ENCODE peak calls at places on chromosomes 5 and 9, in six cellular contexts. H is IMR-90, Y is trophoblast cell, C is H9, S is mesenchymal stem cell, P is H1. A is an unnamed sample.

GRCh38 chr5:135242496-135243193 is 156.4 kb downstream of the MACROH2A1 start:
- DNase-seq in C (no peak), S (no peak), Y (no peak), P (no peak), H (peak), A (no peak)

GRCh38 chr9:109101810-109102209 is 17.9 kb downstream of the TMEM245 start:
- DNase-seq in H (peak), Y (peak), C (no peak), P (no peak), S (peak), A (no peak)

GRCh38 chr5:9466677-9467076 is 79.2 kb downstream of the SEMA5A start:
- DNase-seq in Y (no peak), H (no peak), P (no peak), C (no peak), S (no peak), A (no peak)

GRCh38 chr9:35112257-35113020 is 3.2 kb downstream of the ATOSB start:
- DNase-seq in C (no peak), P (no peak), Y (no peak), S (peak), H (peak), A (no peak)

GRCh38 chr5:139749242-139749641 is 46.4 kb upstream of the PSD2 start:
- DNase-seq in H (no peak), P (no peak), C (no peak), Y (no peak), S (no peak), A (no peak)

GRCh38 chr5:40877371-40877988 is 31.8 kb upstream of the C7 start:
- DNase-seq in H (no peak), C (no peak), S (no peak), Y (peak), P (no peak), A (no peak)

GRCh38 chr5:141492168-141492885 is 3.4 kb downstream of the PCDHGC5 start:
- DNase-seq in C (peak), P (no peak), H (no peak), S (no peak), Y (no peak), A (no peak)

GRCh38 chr5:147512640-147513334 is 2.9 kb upstream of the DPYSL3 start:
- DNase-seq in P (no peak), C (no peak), H (no peak), S (no peak), Y (no peak), A (no peak)

GRCh38 chr5:180352976-180353225 is 235 bp downstream of the GFPT2 start:
- DNase-seq in Y (no peak), H (no peak), S (no peak), P (no peak), C (no peak), A (no peak)

GRCh38 chr5:76545184-76545583 is 78.0 kb downstream of the F2RL2 start:
- DNase-seq in H (no peak), S (no peak), P (no peak), Y (no peak), C (no peak), A (no peak)

GRCh38 chr9:121962421-121962820 is 130.7 kb downstream of the TTLL11 start:
- DNase-seq in C (no peak), H (peak), Y (no peak), P (no peak), S (no peak), A (no peak)

GRCh38 chr9:114126247-114127060 is 27.4 kb upstream of the KIF12 start:
- DNase-seq in H (no peak), P (no peak), Y (no peak), C (peak), S (no peak), A (no peak)

GRCh38 chr5:63128018-63128417 is 549.4 kb downstream of the LRRC70 start:
- DNase-seq in C (no peak), P (no peak), S (no peak), Y (no peak), H (no peak), A (no peak)

GRCh38 chr9:35816708-35817107 is 1.9 kb upstream of the HINT2 start:
- DNase-seq in Y (no peak), C (peak), S (peak), H (no peak), P (no peak), A (no peak)

GRCh38 chr5:31824886-31825774 is 186.2 kb downstream of the PDZD2 start:
- DNase-seq in C (peak), Y (peak), H (peak), S (peak), P (no peak), A (peak)

GRCh38 chr9:35690447-35691324 is 961 bp upstream of the TPM2 start:
- DNase-seq in Y (peak), P (no peak), C (peak), H (peak), S (peak), A (peak)

GRCh38 chr9:126151671-126152050 is 175.0 kb upstream of the MVB12B start:
- DNase-seq in H (no peak), S (peak), Y (no peak), P (no peak), C (peak), A (no peak)

GRCh38 chr5:59525957-59526356 is 367.6 kb downstream of the PDE4D start:
- DNase-seq in S (peak), H (peak), P (no peak), C (no peak), Y (no peak), A (no peak)

GRCh38 chr5:174252121-174252520 is 206.6 kb downstream of the NSG2 start:
- DNase-seq in S (no peak), Y (no peak), P (no peak), H (no peak), C (no peak), A (no peak)

GRCh38 chr5:41794478-41794877 is 75.7 kb downstream of the OXCT1 start:
- DNase-seq in S (peak), P (no peak), H (peak), C (no peak), Y (peak), A (no peak)

GRCh38 chr9:107158321-107158720 is 124.8 kb upstream of the RAD23B start:
- DNase-seq in Y (no peak), P (peak), S (peak), H (peak), C (peak), A (peak)

GRCh38 chr9:133992780-133993634 is 883 bp upstream of the VAV2 start:
- DNase-seq in P (peak), S (peak), C (peak), H (peak), Y (peak), A (peak)

GRCh38 chr5:179258922-179259730 is 86.1 kb downstream of the ADAMTS2 start:
- DNase-seq in Y (no peak), S (peak), P (no peak), C (peak), H (peak), A (no peak)

GRCh38 chr5:31029925-31030324 is 163.6 kb upstream of the CDH6 start:
- DNase-seq in S (no peak), Y (no peak), H (no peak), P (no peak), C (peak), A (no peak)

GRCh38 chr5:79743846-79744605 is 54.4 kb downstream of the CMYA5 start:
- DNase-seq in C (no peak), Y (peak), S (no peak), P (no peak), H (peak), A (no peak)

GRCh38 chr5:68139601-68140441 is 75.7 kb upstream of the PIK3R1 start:
- DNase-seq in Y (no peak), P (no peak), C (no peak), S (peak), H (peak), A (no peak)

GRCh38 chr9:110864011-110864410 is 174.3 kb downstream of the LPAR1 start:
- DNase-seq in Y (peak), C (no peak), P (no peak), S (no peak), H (no peak), A (no peak)

GRCh38 chr5:147407094-147407681 is 102.7 kb downstream of the DPYSL3 start:
- DNase-seq in C (no peak), S (peak), Y (peak), H (peak), P (no peak), A (no peak)

GRCh38 chr5:149320791-149321330 is 24.4 kb upstream of the GRPEL2 start:
- DNase-seq in Y (peak), C (peak), H (peak), S (peak), P (no peak), A (peak)

GRCh38 chr9:89281106-89281505 is 29.9 kb upstream of the CKS2 start:
- DNase-seq in C (no peak), H (no peak), Y (no peak), P (no peak), S (no peak), A (no peak)

GRCh38 chr5:96855041-96855872 is 21.0 kb upstream of the ERAP2 start:
- DNase-seq in C (no peak), P (no peak), Y (no peak), S (peak), H (peak), A (no peak)

GRCh38 chr5:160938532-160938931 is 86.5 kb upstream of the ATP10B start:
- DNase-seq in C (no peak), P (no peak), S (no peak), Y (no peak), H (no peak), A (no peak)

GRCh38 chr5:133421394-133421793 is 190.9 kb downstream of the FSTL4 start:
- DNase-seq in Y (no peak), C (peak), H (no peak), S (peak), P (peak), A (no peak)

GRCh38 chr5:14143509-14143842 is 334 bp downstream of the TRIO start:
- DNase-seq in Y (no peak), S (no peak), P (no peak), C (no peak), H (no peak), A (no peak)

GRCh38 chr5:136202800-136203199 is 9.8 kb upstream of the SMIM32 start:
- DNase-seq in Y (no peak), C (peak), P (peak), S (no peak), H (no peak), A (peak)

GRCh38 chr5:107808671-107809137 is 138.0 kb upstream of the EFNA5 start:
- DNase-seq in P (peak), Y (no peak), S (peak), H (no peak), C (peak), A (peak)

GRCh38 chr9:92963831-92964606 is 16.7 kb downstream of the FGD3 start:
- DNase-seq in Y (no peak), C (no peak), S (no peak), P (no peak), H (no peak), A (no peak)

GRCh38 chr5:154367101-154367500 is 78.7 kb upstream of the SAP30L start:
- DNase-seq in P (no peak), C (no peak), H (peak), Y (no peak), S (peak), A (no peak)

GRCh38 chr9:72812622-72813111 is 140.2 kb downstream of the ALDH1A1 start:
- DNase-seq in H (no peak), S (no peak), C (no peak), P (no peak), Y (no peak), A (no peak)
- H4K91ac ChIP-seq in H (no peak), S (no peak), C (no peak), P (no peak), Y (no peak), A (no peak)

GRCh38 chr5:156824241-156824640 is 25.9 kb upstream of the PPP1R2B start:
- DNase-seq in S (no peak), C (no peak), H (no peak), P (no peak), Y (peak), A (no peak)

GRCh38 chr5:156824800-156825199 is 25.3 kb upstream of the PPP1R2B start:
- DNase-seq in C (peak), H (peak), S (peak), P (no peak), Y (no peak), A (peak)

GRCh38 chr5:156826150-156826549 is 23.9 kb upstream of the PPP1R2B start:
- DNase-seq in H (no peak), Y (no peak), S (no peak), C (no peak), P (no peak), A (no peak)

GRCh38 chr5:156819967-156820581 is 30.0 kb upstream of the PPP1R2B start:
- DNase-seq in S (no peak), H (no peak), Y (no peak), C (peak), P (no peak), A (no peak)

GRCh38 chr5:156825688-156826087 is 24.4 kb upstream of the PPP1R2B start:
- DNase-seq in C (no peak), Y (no peak), P (no peak), S (no peak), H (no peak), A (no peak)
- H4K91ac ChIP-seq in C (no peak), Y (no peak), P (no peak), S (no peak), H (no peak), A (no peak)

GRCh38 chr9:124342402-124342945 is 72.8 kb downstream of the PSMB7 start:
- DNase-seq in H (peak), Y (no peak), C (no peak), S (peak), P (no peak), A (no peak)

GRCh38 chr9:124341455-124342170 is 73.6 kb downstream of the PSMB7 start:
- DNase-seq in S (no peak), H (no peak), C (no peak), Y (no peak), P (no peak), A (no peak)

GRCh38 chr9:124337562-124337961 is 77.7 kb downstream of the PSMB7 start:
- DNase-seq in C (no peak), S (no peak), Y (no peak), P (no peak), H (no peak), A (no peak)

GRCh38 chr9:124340219-124341069 is 74.8 kb downstream of the PSMB7 start:
- DNase-seq in S (no peak), P (no peak), C (no peak), Y (no peak), H (no peak), A (no peak)

GRCh38 chr9:124339603-124340146 is 75.6 kb downstream of the PSMB7 start:
- DNase-seq in Y (no peak), P (no peak), S (no peak), C (no peak), H (no peak), A (no peak)
- H4K91ac ChIP-seq in Y (no peak), P (no peak), S (no peak), C (no peak), H (no peak), A (no peak)

DNA sequence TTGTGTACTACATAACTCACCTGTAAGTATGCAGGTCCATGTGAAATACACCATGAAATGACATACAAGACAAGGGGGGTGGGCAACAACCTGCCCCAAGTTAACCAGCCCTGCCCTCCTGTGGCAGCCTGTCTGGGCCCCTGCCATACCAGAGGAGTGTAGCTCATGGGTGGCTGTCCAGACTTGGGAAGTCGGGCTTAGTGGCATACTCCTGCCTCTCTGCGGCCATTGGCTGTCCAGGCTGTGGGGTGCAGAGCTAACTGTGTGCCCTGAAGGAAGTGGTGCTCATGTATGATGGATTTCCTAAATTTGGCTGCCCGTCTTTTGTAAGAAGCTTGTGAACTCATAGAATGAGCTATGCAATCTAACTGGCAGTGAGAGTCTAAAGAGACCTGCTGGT is 47.0 kb downstream of the GPR107 start:
- DNase-seq in C (no peak), P (no peak), S (no peak), Y (no peak), H (no peak), A (no peak)
- H4K91ac ChIP-seq in C (no peak), P (no peak), S (no peak), Y (no peak), H (no peak), A (no peak)

GRCh38 chr5:153079396-153079795 is 411.1 kb upstream of the GRIA1 start:
- DNase-seq in S (no peak), P (no peak), H (no peak), C (no peak), Y (peak), A (no peak)
- H4K91ac ChIP-seq in S (no peak), P (no peak), H (no peak), C (no peak), Y (no peak), A (no peak)